ENCODE peak calls at places on chromosomes 3 and 15, in seven cellular contexts. Z is bronchial epithelial cell, A is heart left ventricle, J is pancreas, U is body of pancreas, M is GM06990, K is tibial artery. D is an unnamed sample.

GRCh38 chr3:169804681-169805080 is 8.0 kb upstream of the LRRIQ4 start:
- DNase-seq in U (no peak), Z (no peak), J (no peak), K (no peak), M (no peak), A (no peak), D (no peak)

GRCh38 chr15:53130943-53131342 is 340.8 kb upstream of the ONECUT1 start:
- DNase-seq in A (no peak), U (no peak), K (no peak), Z (no peak), J (no peak), M (no peak), D (no peak)

GRCh38 chr3:71104090-71104489 is 479.4 kb downstream of the FOXP1 start:
- DNase-seq in M (no peak), U (no peak), Z (peak; percentile 60), A (no peak), K (no peak), J (no peak), D (peak; percentile 88)

GRCh38 chr3:177119829-177120228 is 77.5 kb downstream of the TBL1XR1 start:
- DNase-seq in J (no peak), A (no peak), Z (no peak), K (no peak), M (no peak), U (no peak), D (no peak)

GRCh38 chr3:55128201-55128870 is 200.5 kb upstream of the LRTM1 start:
- DNase-seq in U (no peak), K (no peak), A (no peak), J (no peak), Z (peak; percentile 33), M (no peak), D (peak; percentile 90)

GRCh38 chr15:62390793-62391543 is 225.9 kb upstream of the C2CD4B start:
- DNase-seq in U (peak; percentile 38), K (peak; percentile 41), M (peak; percentile 47), Z (no peak), A (peak; percentile 72), J (peak; percentile 46), D (peak; percentile 35)

GRCh38 chr3:24680214-24680967 is 185.7 kb upstream of the THRB start:
- DNase-seq in K (peak; percentile 56), A (peak; percentile 82), Z (peak; percentile 37), J (peak; percentile 47), U (peak; percentile 62), M (peak; percentile 21), D (peak; percentile 50)

GRCh38 chr3:167941234-167941995 is 154.3 kb downstream of the GOLIM4 start:
- DNase-seq in A (no peak), U (peak; percentile 13), M (no peak), K (peak; percentile 66), J (peak; percentile 54), Z (peak; percentile 34), D (peak; percentile 63)

GRCh38 chr15:64501396-64501716 is 41.0 kb downstream of the ZNF609 start:
- DNase-seq in J (no peak), A (no peak), Z (no peak), U (no peak), M (no peak), K (no peak), D (no peak)

GRCh38 chr3:100246999-100247398 is 13.8 kb upstream of the TBC1D23 start:
- DNase-seq in Z (no peak), J (no peak), K (no peak), M (no peak), U (no peak), A (no peak), D (no peak)

GRCh38 chr3:114659109-114660081 is 365.6 kb downstream of the TIGIT start:
- DNase-seq in Z (no peak), J (no peak), M (no peak), U (no peak), K (no peak), A (no peak), D (no peak)

GRCh38 chr3:31929826-31930502 is 51.1 kb downstream of the OSBPL10 start:
- DNase-seq in K (no peak), A (no peak), M (no peak), Z (no peak), J (no peak), U (no peak), D (no peak)

GRCh38 chr3:19702416-19703078 is 231.5 kb downstream of the EFHB start:
- DNase-seq in J (peak; percentile 23), K (no peak), Z (no peak), A (peak; percentile 59), M (peak; percentile 30), U (no peak), D (peak; percentile 4)

DNA sequence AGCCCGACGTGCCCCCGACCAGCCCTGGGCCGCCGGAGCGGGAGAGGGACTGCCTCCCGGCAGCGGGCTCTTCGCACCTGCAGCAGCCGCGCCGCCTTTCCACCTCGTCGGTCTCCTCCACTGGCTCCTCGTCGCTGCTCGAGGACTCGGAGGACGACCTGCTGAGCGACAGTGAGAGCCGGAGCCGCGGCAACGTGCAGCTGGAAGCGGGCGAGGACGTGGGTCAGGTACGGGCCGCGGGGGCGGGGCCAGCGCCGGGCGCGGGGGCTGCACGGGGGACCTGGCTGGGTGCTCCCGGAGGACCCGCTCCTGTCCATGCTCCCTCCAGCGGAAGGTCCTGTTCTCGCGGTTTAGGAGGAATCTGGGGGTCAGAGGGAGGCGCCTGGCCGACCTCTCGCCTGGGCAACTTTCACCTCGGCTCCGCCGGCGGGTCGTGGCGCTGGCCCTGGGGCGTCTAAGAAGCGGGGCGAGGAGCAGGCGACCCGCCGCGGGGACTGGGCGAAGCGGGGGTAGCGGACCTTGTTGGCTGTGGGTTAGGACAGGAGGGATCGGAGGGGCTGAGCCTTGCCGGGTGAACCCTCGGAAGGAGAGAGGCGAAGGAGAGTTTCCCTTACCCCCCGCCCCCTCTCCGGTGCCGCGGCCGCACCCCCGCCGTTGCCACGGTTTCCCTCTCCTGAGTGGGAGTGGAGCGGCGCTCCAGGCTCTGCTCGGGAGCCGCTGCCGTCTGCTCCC is 682 bp downstream of the ITPKA start:
- DNase-seq in U (peak; percentile 37), A (peak; percentile 61), J (no peak), K (no peak), Z (no peak), M (peak; percentile 59), D (peak; percentile 51)
- H3K4me3 ChIP-seq in U (no peak overlapping the region), A (peak overlapping the region; percentile 56), J (peak overlapping the region; percentile 34), K (peak overlapping the region; percentile 59), Z (peak overlapping the region; percentile 47), M (peak overlapping the region; percentile 61), D (peak overlapping the region; percentile 26)

GRCh38 chr15:74123131-74123429 is 7.3 kb upstream of the ISLR2 start:
- DNase-seq in Z (no peak), K (no peak), M (no peak), J (no peak), A (no peak), U (no peak), D (no peak)
- H3K4me3 ChIP-seq in Z (no peak overlapping the region), K (no peak overlapping the region), M (no peak overlapping the region), J (no peak overlapping the region), A (no peak overlapping the region), U (no peak overlapping the region), D (no peak overlapping the region)

DNA sequence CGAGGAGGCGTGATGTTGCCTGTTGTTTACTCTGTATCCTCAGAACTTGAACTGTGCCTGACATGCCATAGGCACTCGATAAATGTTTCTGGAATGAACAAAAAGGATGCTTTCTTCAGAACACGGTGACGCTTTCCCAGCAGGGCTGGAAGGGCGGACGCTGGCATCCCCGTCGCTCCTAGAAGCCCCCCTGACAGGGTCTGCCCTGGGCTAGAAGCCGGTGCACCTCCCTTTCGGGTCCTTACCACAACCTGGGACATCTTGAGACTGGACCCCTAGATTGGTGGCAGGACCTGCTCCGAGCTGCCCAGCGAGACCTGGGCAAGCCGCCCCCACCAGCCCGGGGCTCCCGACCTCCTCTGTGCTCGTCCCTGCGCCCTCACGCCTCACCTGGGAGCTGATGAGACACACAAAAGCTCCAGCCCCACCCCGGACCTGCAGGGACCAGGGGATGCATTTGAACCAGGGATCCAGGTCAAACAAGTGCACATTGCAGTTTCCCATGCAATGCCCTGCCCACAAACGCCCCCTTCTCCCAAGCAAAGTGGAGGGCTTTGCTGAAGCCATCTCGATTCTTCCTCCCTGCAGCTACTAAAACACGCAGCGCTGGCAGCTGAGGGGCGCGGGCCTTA is 131.2 kb upstream of the MEF2A start:
- DNase-seq in J (peak; percentile 9), K (peak; percentile 10), A (no peak), Z (no peak), U (no peak), M (no peak), D (no peak)
- H3K4me3 ChIP-seq in J (no peak overlapping the region), K (no peak overlapping the region), A (no peak overlapping the region), Z (peak overlapping the region; percentile 19), U (no peak overlapping the region), M (no peak overlapping the region), D (no peak overlapping the region)

GRCh38 chr3:108590443-108590842 is 921 bp downstream of the DZIP3 start:
- DNase-seq in Z (peak; percentile 11), M (no peak), J (no peak), A (no peak), K (no peak), U (no peak), D (no peak)
- H3K4me3 ChIP-seq in Z (no peak overlapping the region), M (peak overlapping the region; percentile 92), J (no peak overlapping the region), A (peak overlapping the region; percentile 75), K (peak overlapping the region; percentile 68), U (no peak overlapping the region), D (peak overlapping the region; percentile 95)

GRCh38 chr3:184715943-184716651 is 4.2 kb upstream of the MAGEF1 start:
- DNase-seq in M (no peak), A (no peak), U (no peak), K (no peak), Z (no peak), J (peak; percentile 5), D (no peak)
- H3K4me3 ChIP-seq in M (no peak overlapping the region), A (no peak overlapping the region), U (no peak overlapping the region), K (no peak overlapping the region), Z (no peak overlapping the region), J (no peak overlapping the region), D (no peak overlapping the region)

GRCh38 chr3:81968628-81969027 is 207.2 kb upstream of the GBE1 start:
- DNase-seq in K (no peak), M (no peak), J (no peak), Z (no peak), U (no peak), A (no peak), D (no peak)
- H3K4me3 ChIP-seq in K (no peak overlapping the region), M (no peak overlapping the region), J (no peak overlapping the region), Z (no peak overlapping the region), U (no peak overlapping the region), A (no peak overlapping the region), D (no peak overlapping the region)

DNA sequence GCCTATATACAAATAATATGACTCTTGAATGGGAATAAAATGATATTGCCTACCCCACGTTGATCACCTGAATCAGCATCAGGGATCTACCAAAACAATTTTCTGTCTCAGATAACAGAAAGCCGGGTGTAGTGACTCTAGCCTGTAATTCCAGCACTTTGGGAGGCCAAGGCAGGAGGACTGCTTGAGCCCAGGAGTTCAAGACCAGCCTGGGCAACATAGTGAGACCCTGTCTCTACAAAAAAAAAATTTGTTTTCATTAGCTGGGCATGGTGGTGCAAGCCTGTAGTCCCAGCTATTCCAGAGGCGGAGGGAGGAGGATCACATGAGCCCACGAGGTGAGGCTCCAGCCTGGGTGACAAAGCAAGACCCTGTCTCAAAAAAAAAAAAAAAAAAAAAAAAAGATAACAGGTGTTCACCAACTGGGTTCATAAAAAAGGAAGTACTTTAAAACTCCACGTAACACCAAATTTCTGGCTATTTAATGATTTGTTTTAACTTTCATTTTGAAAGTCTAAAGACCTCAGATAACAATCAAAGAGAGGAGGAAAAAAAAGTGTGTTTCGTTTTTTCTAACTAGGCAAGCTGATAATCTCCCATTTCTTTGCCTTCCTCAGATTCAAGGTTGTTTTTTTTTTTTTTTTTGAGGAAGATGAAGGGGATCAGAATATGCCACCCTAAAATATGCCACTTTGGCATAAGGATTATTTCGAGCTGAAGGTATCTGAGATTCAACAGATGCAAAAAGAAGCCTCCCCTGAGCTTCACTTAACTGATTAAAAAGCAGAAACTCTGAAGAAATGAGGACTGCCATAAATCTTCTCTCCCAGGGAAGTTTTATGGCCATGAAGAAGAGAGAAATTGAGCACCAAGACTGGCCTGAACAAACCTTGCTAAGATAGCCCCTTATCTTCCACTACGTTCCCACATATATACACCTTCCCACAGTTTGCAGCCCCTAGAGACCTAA is 44.1 kb downstream of the TRANK1 start:
- DNase-seq in M (no peak), A (no peak), U (no peak), J (no peak), Z (no peak), K (no peak), D (no peak)
- H3K4me3 ChIP-seq in M (no peak overlapping the region), A (no peak overlapping the region), U (no peak overlapping the region), J (no peak overlapping the region), Z (no peak overlapping the region), K (no peak overlapping the region), D (no peak overlapping the region)

D was measured in foreskin fibroblast.